ENCODE peak calls at places on chromosomes 12 and 14, in five cellular contexts. C is activated T-helper 1 cell treated with anti-CD3 and anti-CD28 coated beads, Interleukin-12 subunit alpha, Interleukin-12 subunit beta, Interleukin-2, Interleukin-4 antibody, amounts not matched to agents 30 ng/mL and 10 ng/mL and 1 ng/mL, durations not matched to agents 14 hours and 24 hours and 36 hours; B is pancreas; T is stimulated activated CD4-positive, alpha-beta T cell treated with anti-CD3 and anti-CD28 coated beads, Interleukin-15, amount 100 ng/mL, for 1 hour; F is lower lobe of right lung. L is an unnamed sample.

GRCh38 chr12:95326450-95326849 is 108.8 kb downstream of the VEZT start:
- DNase-seq in B (no peak), T (no peak), F (no peak), C (no peak), L (no peak)

GRCh38 chr14:99820702-99821331 is 27.6 kb downstream of the EML1 start:
- DNase-seq in C (no peak), F (no peak), B (no peak), T (no peak), L (no peak)

GRCh38 chr12:56836800-56837663 is 73.9 kb downstream of the HSD17B6 start:
- DNase-seq in F (no peak), T (no peak), B (no peak), C (no peak), L (no peak)

GRCh38 chr12:98635657-98636323 is 8.8 kb downstream of the IKBIP start:
- DNase-seq in B (no peak), C (no peak), T (no peak), F (no peak), L (no peak)

GRCh38 chr12:10031318-10031717 is 836 bp downstream of the CLEC9A start:
- DNase-seq in C (no peak), B (no peak), F (no peak), T (no peak), L (no peak)

GRCh38 chr14:52918486-52918885 is 32.4 kb downstream of the FERMT2 start:
- DNase-seq in B (no peak), T (no peak), C (peak; percentile 33), F (no peak), L (no peak)

GRCh38 chr12:28388879-28389278 is 198.6 kb downstream of the CCDC91 start:
- DNase-seq in F (no peak), C (no peak), T (no peak), B (no peak), L (no peak)

GRCh38 chr14:76844223-76844622 is 18.0 kb downstream of the LRRC74A start:
- DNase-seq in T (peak; percentile 32), B (peak; percentile 79), C (peak; percentile 37), F (peak; percentile 75), L (peak; percentile 67)

GRCh38 chr12:126353604-126354003 is 1288.4 kb downstream of the AACS start:
- DNase-seq in T (no peak), F (no peak), B (no peak), C (no peak), L (no peak)

GRCh38 chr14:105204931-105205717 is 24.0 kb upstream of the NUDT14 start:
- DNase-seq in C (no peak), B (peak; percentile 47), T (no peak), F (no peak), L (no peak)

GRCh38 chr12:95318071-95318545 is 100.5 kb downstream of the VEZT start:
- DNase-seq in F (no peak), B (no peak), T (no peak), C (no peak), L (no peak)

GRCh38 chr12:112705037-112705632 is 86.4 kb upstream of the RPH3A start:
- DNase-seq in T (no peak), B (no peak), C (no peak), F (no peak), L (no peak)

GRCh38 chr12:56151672-56152131 is 685 bp upstream of the MYL6B start:
- DNase-seq in T (peak; percentile 41), C (peak; percentile 60), B (peak; percentile 68), F (peak; percentile 77), L (peak; percentile 83)

GRCh38 chr12:79155703-79156102 is 291.1 kb downstream of the SYT1 start:
- DNase-seq in B (no peak), C (no peak), T (no peak), F (no peak), L (no peak)

GRCh38 chr12:10397311-10397710 is 7.5 kb upstream of the KLRK1 start:
- DNase-seq in T (no peak), C (no peak), F (no peak), B (no peak), L (no peak)

GRCh38 chr12:1912580-1913376 is 5.7 kb downstream of the CACNA2D4 start:
- DNase-seq in C (no peak), T (no peak), F (no peak), B (no peak), L (no peak)

GRCh38 chr12:132040906-132041606 is 91.3 kb downstream of the EP400 start:
- DNase-seq in T (no peak), C (no peak), F (no peak), B (no peak), L (no peak)

GRCh38 chr14:93956514-93957332 is 19.6 kb downstream of the ASB2 start:
- DNase-seq in T (no peak), B (no peak), C (no peak), F (no peak), L (no peak)

GRCh38 chr12:22974865-22975264 is 349.9 kb downstream of the ETNK1 start:
- DNase-seq in C (no peak), F (no peak), B (no peak), T (no peak), L (no peak)

GRCh38 chr12:50751921-50752721 is 11.8 kb upstream of the ATF1 start:
- DNase-seq in C (no peak), T (no peak), F (no peak), B (no peak), L (no peak)

GRCh38 chr14:23182372-23183014 is 967 bp downstream of the SLC7A8 start:
- DNase-seq in T (no peak), F (peak; percentile 70), C (no peak), B (peak; percentile 56), L (peak; percentile 74)